ENCODE peak calls at places on chromosomes 7 and 10, in eight cellular contexts. One of them, this sample, is unnamed.

GRCh38 chr10:105950410-105950809 is 1214.1 kb downstream of the SORCS1 start:
- DNase-seq in NCI-H2171 treated with DMSO at 0.1 percent for 48 hours: peak
- DNase-seq in NCI-H2029: no peak
- DNase-seq in GM04503: no peak
- DNase-seq in SK-MEL-5: peak
- DNase-seq in smooth muscle cell of the brain vasculature: peak
- DNase-seq in NCI-H510A treated with DMSO at 0.1 percent for 48 hours: peak
- DNase-seq in Caco-2: peak
- DNase-seq in this sample: peak

GRCh38 chr10:121567569-121567968 is 30.7 kb downstream of the FGFR2 start:
- DNase-seq in NCI-H2171 treated with DMSO at 0.1 percent for 48 hours: no peak
- DNase-seq in NCI-H2029: no peak
- DNase-seq in GM04503: no peak
- DNase-seq in SK-MEL-5: no peak
- DNase-seq in smooth muscle cell of the brain vasculature: no peak
- DNase-seq in NCI-H510A treated with DMSO at 0.1 percent for 48 hours: no peak
- DNase-seq in Caco-2: no peak
- DNase-seq in this sample: no peak

GRCh38 chr7:90709501-90710465 is 113.7 kb downstream of the CDK14 start:
- DNase-seq in NCI-H2171 treated with DMSO at 0.1 percent for 48 hours: no peak
- DNase-seq in NCI-H2029: no peak
- DNase-seq in GM04503: peak
- DNase-seq in SK-MEL-5: no peak
- DNase-seq in smooth muscle cell of the brain vasculature: no peak
- DNase-seq in NCI-H510A treated with DMSO at 0.1 percent for 48 hours: no peak
- DNase-seq in Caco-2: no peak
- DNase-seq in this sample: no peak

GRCh38 chr10:3980660-3981059 is 195.7 kb upstream of the KLF6 start:
- DNase-seq in NCI-H2171 treated with DMSO at 0.1 percent for 48 hours: no peak
- DNase-seq in NCI-H2029: no peak
- DNase-seq in GM04503: no peak
- DNase-seq in SK-MEL-5: no peak
- DNase-seq in smooth muscle cell of the brain vasculature: no peak
- DNase-seq in NCI-H510A treated with DMSO at 0.1 percent for 48 hours: no peak
- DNase-seq in Caco-2: no peak
- DNase-seq in this sample: no peak

GRCh38 chr7:18352339-18353255 is 143.0 kb upstream of the HDAC9 start:
- DNase-seq in NCI-H2171 treated with DMSO at 0.1 percent for 48 hours: peak
- DNase-seq in NCI-H2029: peak
- DNase-seq in GM04503: no peak
- DNase-seq in SK-MEL-5: peak
- DNase-seq in smooth muscle cell of the brain vasculature: peak
- DNase-seq in NCI-H510A treated with DMSO at 0.1 percent for 48 hours: peak
- DNase-seq in Caco-2: no peak
- DNase-seq in this sample: peak

GRCh38 chr7:152723364-152723763 is 36.2 kb upstream of the ACTR3B start:
- DNase-seq in NCI-H2171 treated with DMSO at 0.1 percent for 48 hours: no peak
- DNase-seq in NCI-H2029: no peak
- DNase-seq in GM04503: no peak
- DNase-seq in SK-MEL-5: no peak
- DNase-seq in smooth muscle cell of the brain vasculature: no peak
- DNase-seq in NCI-H510A treated with DMSO at 0.1 percent for 48 hours: no peak
- DNase-seq in Caco-2: no peak
- DNase-seq in this sample: no peak

GRCh38 chr7:29976673-29977072 is 12.9 kb downstream of the SCRN1 start:
- DNase-seq in NCI-H2171 treated with DMSO at 0.1 percent for 48 hours: no peak
- DNase-seq in NCI-H2029: no peak
- DNase-seq in GM04503: no peak
- DNase-seq in SK-MEL-5: peak
- DNase-seq in smooth muscle cell of the brain vasculature: no peak
- DNase-seq in NCI-H510A treated with DMSO at 0.1 percent for 48 hours: no peak
- DNase-seq in Caco-2: no peak
- DNase-seq in this sample: no peak

GRCh38 chr10:117626228-117626627 is 83.7 kb downstream of the EMX2 start:
- DNase-seq in NCI-H2171 treated with DMSO at 0.1 percent for 48 hours: no peak
- DNase-seq in NCI-H2029: no peak
- DNase-seq in GM04503: no peak
- DNase-seq in SK-MEL-5: no peak
- DNase-seq in smooth muscle cell of the brain vasculature: no peak
- DNase-seq in NCI-H510A treated with DMSO at 0.1 percent for 48 hours: no peak
- DNase-seq in Caco-2: no peak
- DNase-seq in this sample: no peak

GRCh38 chr7:135965602-135966001 is 11.6 kb downstream of the MTPN start:
- DNase-seq in NCI-H2171 treated with DMSO at 0.1 percent for 48 hours: no peak
- DNase-seq in NCI-H2029: no peak
- DNase-seq in GM04503: no peak
- DNase-seq in SK-MEL-5: no peak
- DNase-seq in smooth muscle cell of the brain vasculature: no peak
- DNase-seq in NCI-H510A treated with DMSO at 0.1 percent for 48 hours: no peak
- DNase-seq in Caco-2: no peak
- DNase-seq in this sample: no peak

GRCh38 chr7:133551471-133551870 is 298.6 kb downstream of the EXOC4 start:
- DNase-seq in NCI-H2171 treated with DMSO at 0.1 percent for 48 hours: peak
- DNase-seq in NCI-H2029: no peak
- DNase-seq in GM04503: no peak
- DNase-seq in SK-MEL-5: no peak
- DNase-seq in smooth muscle cell of the brain vasculature: no peak
- DNase-seq in NCI-H510A treated with DMSO at 0.1 percent for 48 hours: no peak
- DNase-seq in Caco-2: no peak
- DNase-seq in this sample: no peak

GRCh38 chr7:83655951-83656556 is 7.1 kb upstream of the SEMA3E start:
- DNase-seq in NCI-H2171 treated with DMSO at 0.1 percent for 48 hours: peak
- DNase-seq in NCI-H2029: peak
- DNase-seq in GM04503: no peak
- DNase-seq in SK-MEL-5: peak
- DNase-seq in smooth muscle cell of the brain vasculature: peak
- DNase-seq in NCI-H510A treated with DMSO at 0.1 percent for 48 hours: peak
- DNase-seq in Caco-2: no peak
- DNase-seq in this sample: peak

GRCh38 chr7:70592171-70592570 is 539.8 kb upstream of the GALNT17 start:
- DNase-seq in NCI-H2171 treated with DMSO at 0.1 percent for 48 hours: no peak
- DNase-seq in NCI-H2029: no peak
- DNase-seq in GM04503: no peak
- DNase-seq in SK-MEL-5: no peak
- DNase-seq in smooth muscle cell of the brain vasculature: no peak
- DNase-seq in NCI-H510A treated with DMSO at 0.1 percent for 48 hours: no peak
- DNase-seq in Caco-2: no peak
- DNase-seq in this sample: no peak

GRCh38 chr10:10865913-10866312 is 151.8 kb upstream of the CELF2 start:
- DNase-seq in NCI-H2171 treated with DMSO at 0.1 percent for 48 hours: no peak
- DNase-seq in NCI-H2029: no peak
- DNase-seq in GM04503: no peak
- DNase-seq in SK-MEL-5: no peak
- DNase-seq in smooth muscle cell of the brain vasculature: no peak
- DNase-seq in NCI-H510A treated with DMSO at 0.1 percent for 48 hours: no peak
- DNase-seq in Caco-2: no peak
- DNase-seq in this sample: no peak

GRCh38 chr7:113705439-113705838 is 213.4 kb downstream of the PPP1R3A start:
- DNase-seq in NCI-H2171 treated with DMSO at 0.1 percent for 48 hours: no peak
- DNase-seq in NCI-H2029: no peak
- DNase-seq in GM04503: no peak
- DNase-seq in SK-MEL-5: no peak
- DNase-seq in smooth muscle cell of the brain vasculature: no peak
- DNase-seq in NCI-H510A treated with DMSO at 0.1 percent for 48 hours: no peak
- DNase-seq in Caco-2: no peak
- DNase-seq in this sample: no peak

GRCh38 chr7:39291644-39292411 is 274.4 kb upstream of the YAE1 start:
- DNase-seq in NCI-H2171 treated with DMSO at 0.1 percent for 48 hours: peak
- DNase-seq in NCI-H2029: no peak
- DNase-seq in GM04503: no peak
- DNase-seq in SK-MEL-5: no peak
- DNase-seq in smooth muscle cell of the brain vasculature: no peak
- DNase-seq in NCI-H510A treated with DMSO at 0.1 percent for 48 hours: no peak
- DNase-seq in Caco-2: no peak
- DNase-seq in this sample: no peak

GRCh38 chr7:106345421-106346166 is 60.8 kb upstream of the NAMPT start:
- DNase-seq in NCI-H2171 treated with DMSO at 0.1 percent for 48 hours: no peak
- DNase-seq in NCI-H2029: no peak
- DNase-seq in GM04503: no peak
- DNase-seq in SK-MEL-5: no peak
- DNase-seq in smooth muscle cell of the brain vasculature: no peak
- DNase-seq in NCI-H510A treated with DMSO at 0.1 percent for 48 hours: no peak
- DNase-seq in Caco-2: no peak
- DNase-seq in this sample: no peak

This sample was measured in NCI-H1417.